ENCODE peak calls at places on chromosomes 7 and 10, in six cellular contexts. O is activated naive CD4-positive, alpha-beta T cell; N is activated T-cell treated with anti-CD3 and anti-CD28 coated beads for 48 hours; J is stimulated activated CD8-positive, alpha-beta memory T cell treated with anti-CD3 and anti-CD28 coated beads, Interleukin-7, amount 100 ng/mL, for 48 hours; H is RWPE1; F is amniotic stem cell. U is an unnamed sample.

GRCh38 chr10:101397140-101397539 is 43.2 kb downstream of the BTRC start:
- DNase-seq in O (no peak), N (no peak), J (no peak), H (peak; percentile 26), F (peak; percentile 25), U (peak; percentile 18)

GRCh38 chr7:82049442-82049841 is 279.6 kb upstream of the HGF start:
- DNase-seq in O (no peak), N (no peak), J (no peak), H (no peak), F (no peak), U (no peak)

GRCh38 chr10:132677096-132677904 is 108.6 kb downstream of the NKX6-2 start:
- DNase-seq in O (no peak), N (no peak), J (no peak), H (no peak), F (no peak), U (no peak)

GRCh38 chr10:78651287-78651686 is 417.5 kb upstream of the ZMIZ1 start:
- DNase-seq in O (no peak), N (no peak), J (no peak), H (no peak), F (no peak), U (no peak)

GRCh38 chr10:22086730-22087364 is 83.3 kb upstream of the DNAJC1 start:
- DNase-seq in O (no peak), N (no peak), J (no peak), H (peak; percentile 56), F (peak; percentile 3), U (no peak)

GRCh38 chr7:152395115-152395514 is 40.7 kb downstream of the KMT2C start:
- DNase-seq in O (no peak), N (no peak), J (no peak), H (no peak), F (no peak), U (no peak)

GRCh38 chr10:31526681-31527080 is 207.7 kb downstream of the ZEB1 start:
- DNase-seq in O (no peak), N (peak; percentile 3), J (no peak), H (no peak), F (no peak), U (no peak)

GRCh38 chr10:6406220-6407033 is 173.6 kb downstream of the PRKCQ start:
- DNase-seq in O (no peak), N (no peak), J (no peak), H (peak; percentile 54), F (peak; percentile 10), U (no peak)

GRCh38 chr10:76336213-76336963 is 905.0 kb downstream of the LRMDA start:
- DNase-seq in O (no peak), N (no peak), J (no peak), H (no peak), F (no peak), U (no peak)

GRCh38 chr10:58217612-58218011 is 50.1 kb downstream of the IPMK start:
- DNase-seq in O (no peak), N (no peak), J (no peak), H (no peak), F (no peak), U (no peak)

GRCh38 chr10:5638494-5638893 is 27.9 kb downstream of the ASB13 start:
- DNase-seq in O (no peak), N (no peak), J (no peak), H (no peak), F (no peak), U (no peak)

GRCh38 chr10:68348265-68348741 is 15.6 kb upstream of the PBLD start:
- DNase-seq in O (no peak), N (no peak), J (no peak), H (peak; percentile 56), F (peak; percentile 8), U (peak; percentile 65)

GRCh38 chr7:95157381-95157780 is 167.0 kb downstream of the PON1 start:
- DNase-seq in O (no peak), N (no peak), J (no peak), H (no peak), F (no peak), U (no peak)

GRCh38 chr10:132517951-132518521 is 19.6 kb upstream of the INPP5A start:
- DNase-seq in O (no peak), N (no peak), J (no peak), H (no peak), F (no peak), U (no peak)

GRCh38 chr10:28722065-28722803 is 44.9 kb downstream of the BAMBI start:
- DNase-seq in O (no peak), N (no peak), J (no peak), H (no peak), F (peak; percentile 11), U (no peak)

U was measured in DND-41.